ENCODE peak calls at places on chromosome 9, in eight cellular contexts. S is esophagus squamous epithelium, Z is keratinocyte, D is mammary epithelial cell, F is tibial artery, T is adrenal gland, C is vagina, L is tibial nerve. M is an unnamed sample.

GRCh38 chr9:19416143-19416542 is 7.3 kb downstream of the ACER2 start:
- DNase-seq in S (no peak), Z (no peak), D (no peak), F (no peak), T (no peak), C (no peak), L (no peak), M (no peak)

GRCh38 chr9:108271646-108272349 is 584.0 kb downstream of the ACTL7B start:
- DNase-seq in S (no peak), Z (no peak), D (peak), F (no peak), T (no peak), C (no peak), L (no peak), M (peak)

GRCh38 chr9:93321220-93321610 is 130.3 kb upstream of the FAM120A start:
- DNase-seq in S (no peak), Z (no peak), D (no peak), F (no peak), T (no peak), C (no peak), L (no peak), M (no peak)

GRCh38 chr9:132823370-132824144 is 54.5 kb downstream of the AK8 start:
- DNase-seq in S (no peak), Z (no peak), D (no peak), F (no peak), T (no peak), C (no peak), L (no peak), M (no peak)

GRCh38 chr9:94860678-94861588 is 134.4 kb downstream of the AOPEP start:
- DNase-seq in S (no peak), Z (no peak), D (no peak), F (no peak), T (no peak), C (no peak), L (no peak), M (no peak)

GRCh38 chr9:17082343-17082742 is 52.5 kb upstream of the CNTLN start:
- DNase-seq in S (no peak), Z (no peak), D (peak), F (no peak), T (no peak), C (no peak), L (peak), M (no peak)

GRCh38 chr9:81890104-81890503 is 38.1 kb upstream of the SPATA31D4 start:
- DNase-seq in S (no peak), Z (no peak), D (no peak), F (no peak), T (no peak), C (no peak), L (no peak), M (no peak)

GRCh38 chr9:137705443-137705863 is 86.6 kb downstream of the EHMT1 start:
- DNase-seq in S (no peak), Z (no peak), D (no peak), F (no peak), T (no peak), C (no peak), L (no peak), M (no peak)

GRCh38 chr9:75491533-75491932 is 398.9 kb upstream of the PCSK5 start:
- DNase-seq in S (no peak), Z (no peak), D (no peak), F (no peak), T (no peak), C (no peak), L (no peak), M (no peak)
- H3K27ac ChIP-seq in S (no peak), Z (no peak), D (no peak), F (no peak), T (no peak), C (no peak), L (no peak), M (no peak)

GRCh38 chr9:126499005-126499910 is 114.5 kb upstream of the LMX1B start:
- DNase-seq in S (no peak), Z (no peak), D (peak), F (no peak), T (peak), C (no peak), L (no peak), M (no peak)
- H3K27ac ChIP-seq in S (peak), Z (no peak), D (no peak), F (no peak), T (no peak), C (no peak), L (peak), M (no peak)

DNA sequence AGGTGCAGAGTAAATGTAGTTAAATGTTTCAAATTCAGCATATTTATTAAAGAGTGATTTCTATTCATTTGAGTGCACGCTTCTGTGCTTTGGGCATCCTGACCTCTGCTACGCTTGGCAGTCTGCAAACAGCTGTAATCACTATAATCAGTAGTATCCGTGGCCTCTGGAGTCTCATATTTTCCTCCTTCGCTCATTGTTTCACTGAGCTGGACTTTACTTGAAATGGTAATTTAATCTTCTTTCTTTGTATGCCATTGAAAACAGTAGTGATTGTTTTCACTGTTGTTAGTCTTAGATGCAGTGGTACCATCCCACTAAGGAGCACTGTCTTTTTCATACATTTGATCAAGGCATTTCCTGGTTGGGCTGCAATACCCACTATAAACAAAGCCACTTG is 43.5 kb upstream of the CAVIN4 start:
- DNase-seq in S (no peak), Z (no peak), D (no peak), F (no peak), T (no peak), C (no peak), L (no peak), M (no peak)
- H3K27ac ChIP-seq in S (no peak), Z (no peak), D (no peak), F (no peak), T (no peak), C (no peak), L (no peak), M (no peak)

GRCh38 chr9:4886698-4887097 is 94.0 kb downstream of the RCL1 start:
- DNase-seq in S (no peak), Z (no peak), D (no peak), F (no peak), T (no peak), C (no peak), L (no peak), M (no peak)
- H3K27ac ChIP-seq in S (no peak), Z (no peak), D (no peak), F (peak), T (no peak), C (no peak), L (no peak), M (no peak)

DNA sequence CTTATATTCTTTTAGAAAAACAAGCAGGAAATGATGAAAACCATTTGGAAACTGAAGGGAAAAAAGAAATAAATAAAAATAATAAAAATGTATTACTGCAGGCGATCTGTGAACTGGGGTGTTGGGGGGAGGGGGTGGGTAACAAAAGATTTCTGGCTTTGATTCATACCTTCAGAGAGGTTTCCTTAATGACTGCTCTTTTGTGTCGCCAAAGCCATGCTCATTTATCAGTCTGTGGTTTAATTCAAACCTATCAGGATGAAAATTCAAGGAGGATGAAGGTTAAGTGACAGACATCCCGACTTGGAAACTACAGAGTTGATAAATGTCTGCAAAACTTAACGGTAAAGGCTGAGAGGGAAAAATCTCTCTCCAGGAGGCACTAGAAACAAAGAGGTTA is 278.1 kb downstream of the PSAT1 start:
- DNase-seq in S (no peak), Z (no peak), D (no peak), F (no peak), T (no peak), C (no peak), L (no peak), M (no peak)
- H3K27ac ChIP-seq in S (no peak), Z (no peak), D (no peak), F (no peak), T (no peak), C (no peak), L (no peak), M (no peak)

GRCh38 chr9:96514825-96515218 is 64.9 kb downstream of the HABP4 start:
- DNase-seq in S (no peak), Z (no peak), D (no peak), F (no peak), T (no peak), C (no peak), L (no peak), M (no peak)
- H3K27ac ChIP-seq in S (peak), Z (no peak), D (no peak), F (peak), T (no peak), C (peak), L (peak), M (no peak)

DNA sequence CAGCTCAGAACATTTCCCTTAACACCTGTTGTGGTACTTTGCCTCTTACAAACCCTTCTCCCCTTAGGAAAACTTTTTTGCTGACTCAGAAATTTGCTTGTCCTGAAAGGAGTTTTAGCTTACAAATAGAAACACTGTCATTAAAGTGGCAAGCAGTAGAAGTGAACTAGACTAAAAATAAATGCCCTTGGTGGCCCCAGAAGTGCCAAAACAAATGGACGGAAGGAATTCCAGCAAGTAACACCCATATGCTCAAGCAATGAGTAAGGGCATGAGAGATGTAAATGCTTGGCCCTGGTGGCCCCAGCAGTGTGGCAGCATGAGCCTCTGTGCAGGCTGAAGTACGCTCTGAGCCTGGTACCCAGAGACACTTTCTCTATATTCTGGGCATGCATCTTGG is 8.6 kb downstream of the VLDLR start:
- DNase-seq in S (no peak), Z (no peak), D (no peak), F (no peak), T (no peak), C (no peak), L (no peak), M (no peak)
- H3K27ac ChIP-seq in S (no peak), Z (no peak), D (no peak), F (peak), T (no peak), C (no peak), L (no peak), M (no peak)

GRCh38 chr9:114689813-114690212 is 7.8 kb upstream of the TEX48 start:
- DNase-seq in S (no peak), Z (no peak), D (no peak), F (no peak), T (no peak), C (no peak), L (no peak), M (no peak)
- H3K27ac ChIP-seq in S (no peak), Z (no peak), D (no peak), F (no peak), T (no peak), C (no peak), L (no peak), M (no peak)

DNA sequence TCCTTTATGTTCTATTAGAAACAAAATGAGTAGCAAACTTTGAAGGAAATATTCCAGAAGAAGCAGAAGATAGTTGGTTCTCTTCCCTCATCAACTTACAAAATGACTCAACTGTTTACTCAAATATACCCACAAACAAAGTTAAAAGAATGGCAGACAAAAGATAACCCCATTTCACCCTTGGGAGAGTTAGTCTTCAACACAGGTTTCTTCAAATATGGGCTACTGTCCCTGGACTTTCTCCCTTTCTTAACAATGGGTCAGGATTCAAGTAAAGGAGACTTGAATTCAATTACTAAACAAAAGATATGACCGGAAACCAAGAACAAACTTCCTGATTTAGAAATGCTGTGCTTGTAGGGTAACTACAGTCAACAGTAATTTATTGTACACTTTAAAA is 14.3 kb downstream of the RFX3 start:
- DNase-seq in S (no peak), Z (no peak), D (no peak), F (no peak), T (no peak), C (no peak), L (no peak), M (no peak)
- H3K27ac ChIP-seq in S (no peak), Z (no peak), D (no peak), F (no peak), T (no peak), C (no peak), L (no peak), M (no peak)

GRCh38 chr9:110155744-110156143 is 52.2 kb downstream of the C9orf152 start:
- DNase-seq in S (no peak), Z (no peak), D (no peak), F (no peak), T (no peak), C (no peak), L (no peak), M (no peak)

GRCh38 chr9:110153431-110153830 is 54.5 kb downstream of the C9orf152 start:
- DNase-seq in S (no peak), Z (no peak), D (no peak), F (no peak), T (no peak), C (no peak), L (no peak), M (no peak)

GRCh38 chr9:110157812-110158629 is 49.9 kb downstream of the C9orf152 start:
- DNase-seq in S (no peak), Z (no peak), D (no peak), F (no peak), T (no peak), C (no peak), L (no peak), M (no peak)

GRCh38 chr9:110156902-110157301 is 51.1 kb downstream of the C9orf152 start:
- DNase-seq in S (no peak), Z (no peak), D (no peak), F (no peak), T (no peak), C (no peak), L (peak), M (no peak)

GRCh38 chr9:110156416-110156815 is 51.5 kb downstream of the C9orf152 start:
- DNase-seq in S (no peak), Z (no peak), D (no peak), F (no peak), T (no peak), C (no peak), L (no peak), M (no peak)
- H3K27ac ChIP-seq in S (no peak), Z (no peak), D (no peak), F (no peak), T (no peak), C (no peak), L (no peak), M (no peak)

M was measured in epithelial cell of prostate.